ENCODE peak calls at places on chromosomes 7 and 10, in five cellular contexts. M is amniotic stem cell; Z is sigmoid colon; R is stimulated activated CD4-positive, alpha-beta T cell treated with anti-CD3 and anti-CD28 coated beads, Interleukin-4, amount 100 ng/mL, for 4 hours; H is activated T-cell treated with anti-CD3 and anti-CD28 coated beads for 24 hours. D is an unnamed sample.

GRCh38 chr10:10527861-10528562 is 489.7 kb upstream of the CELF2 start:
- DNase-seq in M (no peak), H (no peak), Z (no peak), R (no peak), D (no peak)

GRCh38 chr10:37856881-37857286 is 526 bp downstream of the ZNF248 start:
- DNase-seq in H (peak), Z (peak), R (peak), M (no peak), D (no peak)

GRCh38 chr10:101096378-101096777 is 34.6 kb downstream of the KAZALD1 start:
- DNase-seq in R (no peak), H (no peak), M (no peak), Z (no peak), D (no peak)

GRCh38 chr7:47373871-47374451 is 207.9 kb downstream of the TNS3 start:
- DNase-seq in M (no peak), H (no peak), Z (no peak), R (no peak), D (no peak)

GRCh38 chr10:59771162-59771807 is 18.0 kb upstream of the MRLN start:
- DNase-seq in M (no peak), R (no peak), Z (no peak), H (no peak), D (no peak)

GRCh38 chr7:114070246-114070645 is 151.4 kb upstream of the PPP1R3A start:
- DNase-seq in M (no peak), H (no peak), Z (no peak), R (no peak), D (peak)

GRCh38 chr10:50369931-50370330 is 118.6 kb upstream of the ASAH2 start:
- DNase-seq in M (no peak), R (no peak), Z (no peak), H (no peak), D (peak)

GRCh38 chr7:3923307-3923918 is 622.4 kb downstream of the SDK1 start:
- DNase-seq in Z (no peak), M (no peak), R (no peak), H (no peak), D (no peak)

GRCh38 chr10:1373287-1373686 is 317.1 kb downstream of the WDR37 start:
- DNase-seq in M (no peak), R (no peak), H (no peak), Z (no peak), D (no peak)

D was measured in iris pigment epithelial cell.